ENCODE peak calls at places on chromosome 3, in six cellular contexts. Y is WTC11; S is activated CD8-positive, alpha-beta memory T cell treated with anti-CD3 and anti-CD28 coated beads for 24 hours; C is iPS-NIHi11; Q is EL; H is dermis microvascular lymphatic vessel endothelial cell. P is an unnamed sample.

GRCh38 chr3:183822631-183823030 is 2.7 kb downstream of the MAP6D1 start:
- DNase-seq in Q (no peak), S (peak; percentile 50), H (no peak), Y (peak; percentile 40), C (peak; percentile 38), P (no peak)

GRCh38 chr3:46368569-46368968 is 2.2 kb upstream of the CCR5 start:
- DNase-seq in Y (peak; percentile 59), H (no peak), Q (peak; percentile 18), S (peak; percentile 79), C (peak; percentile 63), P (peak; percentile 81)

GRCh38 chr3:2940062-2940461 is 170.1 kb downstream of the IL5RA start:
- DNase-seq in S (no peak), C (no peak), Y (no peak), H (no peak), Q (no peak), P (no peak)

GRCh38 chr3:16513141-16514020 is at the start of gene RFTN1:
- DNase-seq in C (peak; percentile 76), H (peak; percentile 63), S (peak; percentile 82), Q (peak; percentile 80), Y (peak; percentile 41), P (peak; percentile 54)

GRCh38 chr3:188458761-188459160 is 304.8 kb downstream of the LPP start:
- DNase-seq in Y (no peak), S (no peak), C (no peak), H (no peak), Q (no peak), P (no peak)

GRCh38 chr3:11405323-11405722 is 133.1 kb downstream of the ATG7 start:
- DNase-seq in Y (no peak), H (no peak), C (no peak), Q (no peak), S (no peak), P (no peak)

GRCh38 chr3:48607519-48607918 is 1.9 kb downstream of the UQCRC1 start:
- DNase-seq in H (peak; percentile 31), Q (no peak), S (no peak), Y (no peak), C (no peak), P (no peak)

GRCh38 chr3:72060447-72061034 is 275.6 kb upstream of the PROK2 start:
- DNase-seq in Q (no peak), C (no peak), H (no peak), S (no peak), Y (no peak), P (no peak)

GRCh38 chr3:170725285-170725731 is 139.4 kb upstream of the SLC7A14 start:
- DNase-seq in C (no peak), Q (no peak), H (no peak), S (no peak), Y (no peak), P (no peak)

GRCh38 chr3:31481697-31482096 is 51.0 kb upstream of the STT3B start:
- DNase-seq in Q (no peak), Y (no peak), H (no peak), C (no peak), S (no peak), P (no peak)

GRCh38 chr3:155065537-155065936 is 14.6 kb upstream of the MME start:
- DNase-seq in C (no peak), S (no peak), Q (peak; percentile 89), H (no peak), Y (no peak), P (no peak)

GRCh38 chr3:16365454-16366128 is 100.6 kb downstream of the OXNAD1 start:
- DNase-seq in C (no peak), S (no peak), Y (no peak), Q (no peak), H (no peak), P (no peak)

GRCh38 chr3:114093596-114093995 is 37.1 kb downstream of the QTRT2 start:
- DNase-seq in S (no peak), H (peak; percentile 56), Q (peak; percentile 73), C (no peak), Y (no peak), P (no peak)

GRCh38 chr3:142501004-142501926 is 53.4 kb upstream of the XRN1 start:
- DNase-seq in C (no peak), S (no peak), Q (peak; percentile 92), Y (no peak), H (peak; percentile 74), P (no peak)

GRCh38 chr3:149415484-149415883 is 38.0 kb upstream of the TM4SF1 start:
- DNase-seq in C (no peak), Q (no peak), S (no peak), Y (no peak), H (no peak), P (no peak)

GRCh38 chr3:157906627-157907026 is 199.6 kb downstream of the SHOX2 start:
- DNase-seq in Y (no peak), S (no peak), Q (peak; percentile 13), C (no peak), H (no peak), P (no peak)

GRCh38 chr3:148077318-148077923 is 620.3 kb upstream of the AGTR1 start:
- DNase-seq in C (no peak), Y (no peak), S (no peak), Q (peak; percentile 33), H (peak; percentile 31), P (no peak)

GRCh38 chr3:172569128-172570008 is 46.1 kb upstream of the TNFSF10 start:
- DNase-seq in S (no peak), C (no peak), Y (no peak), Q (no peak), H (no peak), P (no peak)

GRCh38 chr3:29370451-29371420 is 89.9 kb downstream of the RBMS3 start:
- DNase-seq in S (no peak), H (no peak), Q (no peak), Y (no peak), C (no peak), P (no peak)

GRCh38 chr3:174581551-174581950 is 277.6 kb upstream of the NAALADL2 start:
- DNase-seq in Q (peak; percentile 6), H (no peak), Y (no peak), C (no peak), S (no peak), P (no peak)

GRCh38 chr3:122560680-122561079 is 3.4 kb downstream of the PARP9 start:
- DNase-seq in S (peak; percentile 68), Y (no peak), C (peak; percentile 53), Q (peak; percentile 69), H (peak; percentile 67), P (peak; percentile 60)

GRCh38 chr3:61574854-61575253 is 13.5 kb downstream of the PTPRG start:
- DNase-seq in Q (peak; percentile 99), C (no peak), Y (no peak), H (peak; percentile 12), S (no peak), P (no peak)

GRCh38 chr3:98070840-98071239 is 16.1 kb upstream of the OR5AC2 start:
- DNase-seq in H (no peak), C (no peak), S (no peak), Y (no peak), Q (no peak), P (no peak)